ENCODE peak calls at places on chromosomes 3 and 15, in ten cellular contexts. One of them, this sample, is unnamed.

GRCh38 chr3:41199866-41200668 is 762 bp downstream of the CTNNB1 start:
- DNase-seq in esophagus muscularis mucosa: no peak
- DNase-seq in CD8-positive, alpha-beta memory T cell: peak; percentile 36
- DNase-seq in tibial artery: peak; percentile 72
- DNase-seq in cardiac muscle cell: peak; percentile 38
- DNase-seq in fibroblast of lung: peak; percentile 22
- DNase-seq in HCT116: no peak
- DNase-seq in substantia nigra: no peak
- DNase-seq in OCI-LY7: peak; percentile 63
- DNase-seq in K562: peak; percentile 63
- DNase-seq in this sample: peak; percentile 40

GRCh38 chr15:34737379-34737928 is 17.3 kb downstream of the GJD2 start:
- DNase-seq in cardiac muscle cell: no peak
- DNase-seq in substantia nigra: no peak
- DNase-seq in tibial artery: no peak
- DNase-seq in OCI-LY7: no peak
- DNase-seq in CD8-positive, alpha-beta memory T cell: no peak
- DNase-seq in HCT116: no peak
- DNase-seq in esophagus muscularis mucosa: no peak
- DNase-seq in K562: no peak
- DNase-seq in fibroblast of lung: no peak
- DNase-seq in this sample: no peak

GRCh38 chr3:119508172-119508845 is 10.0 kb downstream of the TIMMDC1 start:
- DNase-seq in cardiac muscle cell: no peak
- DNase-seq in HCT116: no peak
- DNase-seq in OCI-LY7: no peak
- DNase-seq in K562: peak; percentile 71
- DNase-seq in substantia nigra: no peak
- DNase-seq in esophagus muscularis mucosa: no peak
- DNase-seq in CD8-positive, alpha-beta memory T cell: no peak
- DNase-seq in fibroblast of lung: no peak
- DNase-seq in tibial artery: no peak
- DNase-seq in this sample: no peak

GRCh38 chr3:152051501-152052404 is 178.3 kb downstream of the SUCNR1 start:
- DNase-seq in tibial artery: no peak
- DNase-seq in substantia nigra: no peak
- DNase-seq in HCT116: no peak
- DNase-seq in fibroblast of lung: peak; percentile 47
- DNase-seq in CD8-positive, alpha-beta memory T cell: no peak
- DNase-seq in K562: peak; percentile 19
- DNase-seq in cardiac muscle cell: peak; percentile 15
- DNase-seq in esophagus muscularis mucosa: no peak
- DNase-seq in OCI-LY7: no peak
- DNase-seq in this sample: no peak

GRCh38 chr15:78702609-78703332 is 61.8 kb upstream of the CHRNB4 start:
- DNase-seq in esophagus muscularis mucosa: peak; percentile 60
- DNase-seq in substantia nigra: no peak
- DNase-seq in fibroblast of lung: no peak
- DNase-seq in HCT116: no peak
- DNase-seq in OCI-LY7: no peak
- DNase-seq in cardiac muscle cell: no peak
- DNase-seq in tibial artery: no peak
- DNase-seq in CD8-positive, alpha-beta memory T cell: no peak
- DNase-seq in K562: no peak
- DNase-seq in this sample: no peak

GRCh38 chr3:12922299-12922698 is 80.9 kb upstream of the RPL32 start:
- DNase-seq in tibial artery: no peak
- DNase-seq in OCI-LY7: no peak
- DNase-seq in fibroblast of lung: no peak
- DNase-seq in cardiac muscle cell: peak; percentile 22
- DNase-seq in K562: no peak
- DNase-seq in substantia nigra: no peak
- DNase-seq in CD8-positive, alpha-beta memory T cell: no peak
- DNase-seq in esophagus muscularis mucosa: no peak
- DNase-seq in HCT116: no peak
- DNase-seq in this sample: no peak

GRCh38 chr3:112605285-112605684 is 35.7 kb downstream of the CCDC80 start:
- DNase-seq in tibial artery: no peak
- DNase-seq in substantia nigra: no peak
- DNase-seq in fibroblast of lung: peak; percentile 99
- DNase-seq in K562: no peak
- DNase-seq in HCT116: no peak
- DNase-seq in CD8-positive, alpha-beta memory T cell: no peak
- DNase-seq in esophagus muscularis mucosa: no peak
- DNase-seq in cardiac muscle cell: peak; percentile 94
- DNase-seq in OCI-LY7: no peak
- DNase-seq in this sample: no peak

GRCh38 chr3:126342991-126343661 is 14.1 kb downstream of the KLF15 start:
- DNase-seq in fibroblast of lung: no peak
- DNase-seq in cardiac muscle cell: peak; percentile 45
- DNase-seq in tibial artery: peak; percentile 65
- DNase-seq in OCI-LY7: no peak
- DNase-seq in substantia nigra: no peak
- DNase-seq in esophagus muscularis mucosa: no peak
- DNase-seq in CD8-positive, alpha-beta memory T cell: no peak
- DNase-seq in HCT116: no peak
- DNase-seq in K562: peak; percentile 28
- DNase-seq in this sample: no peak

GRCh38 chr3:150324825-150325224 is 83.3 kb upstream of the TSC22D2 start:
- DNase-seq in tibial artery: no peak
- DNase-seq in fibroblast of lung: peak; percentile 31
- DNase-seq in K562: peak; percentile 14
- DNase-seq in HCT116: no peak
- DNase-seq in CD8-positive, alpha-beta memory T cell: no peak
- DNase-seq in OCI-LY7: no peak
- DNase-seq in cardiac muscle cell: no peak
- DNase-seq in esophagus muscularis mucosa: no peak
- DNase-seq in substantia nigra: no peak
- DNase-seq in this sample: no peak

GRCh38 chr15:78034495-78035191 is 42.9 kb downstream of the TBC1D2B start:
- DNase-seq in fibroblast of lung: no peak
- DNase-seq in CD8-positive, alpha-beta memory T cell: peak; percentile 71
- DNase-seq in K562: peak; percentile 14
- DNase-seq in esophagus muscularis mucosa: no peak
- DNase-seq in cardiac muscle cell: no peak
- DNase-seq in HCT116: no peak
- DNase-seq in OCI-LY7: peak; percentile 33
- DNase-seq in substantia nigra: no peak
- DNase-seq in tibial artery: no peak
- DNase-seq in this sample: no peak

GRCh38 chr15:93040288-93041158 is 48.5 kb downstream of the RGMA start:
- DNase-seq in CD8-positive, alpha-beta memory T cell: no peak
- DNase-seq in K562: no peak
- DNase-seq in esophagus muscularis mucosa: no peak
- DNase-seq in tibial artery: peak; percentile 55
- DNase-seq in substantia nigra: no peak
- DNase-seq in cardiac muscle cell: no peak
- DNase-seq in fibroblast of lung: no peak
- DNase-seq in HCT116: no peak
- DNase-seq in OCI-LY7: no peak
- DNase-seq in this sample: no peak

GRCh38 chr3:170420307-170420821 is 1.7 kb downstream of the CLDN11 start:
- DNase-seq in CD8-positive, alpha-beta memory T cell: no peak
- DNase-seq in cardiac muscle cell: peak; percentile 80
- DNase-seq in esophagus muscularis mucosa: no peak
- DNase-seq in substantia nigra: no peak
- DNase-seq in tibial artery: no peak
- DNase-seq in fibroblast of lung: peak; percentile 54
- DNase-seq in OCI-LY7: no peak
- DNase-seq in HCT116: no peak
- DNase-seq in K562: no peak
- DNase-seq in this sample: no peak

GRCh38 chr15:45645026-45645980 is 10.5 kb downstream of the SQOR start:
- DNase-seq in cardiac muscle cell: peak; percentile 91
- DNase-seq in fibroblast of lung: peak; percentile 74
- DNase-seq in tibial artery: no peak
- DNase-seq in K562: no peak
- DNase-seq in substantia nigra: no peak
- DNase-seq in esophagus muscularis mucosa: no peak
- DNase-seq in HCT116: no peak
- DNase-seq in CD8-positive, alpha-beta memory T cell: no peak
- DNase-seq in OCI-LY7: no peak
- DNase-seq in this sample: no peak

GRCh38 chr3:45592830-45593707 is 1.5 kb upstream of the LIMD1 start:
- DNase-seq in substantia nigra: peak; percentile 62
- DNase-seq in cardiac muscle cell: peak; percentile 94
- DNase-seq in esophagus muscularis mucosa: peak; percentile 97
- DNase-seq in OCI-LY7: peak; percentile 82
- DNase-seq in tibial artery: peak; percentile 97
- DNase-seq in HCT116: peak; percentile 78
- DNase-seq in CD8-positive, alpha-beta memory T cell: peak; percentile 62
- DNase-seq in fibroblast of lung: peak; percentile 89
- DNase-seq in K562: peak; percentile 96
- DNase-seq in this sample: peak; percentile 70
- H3K27ac ChIP-seq in substantia nigra: peak overlapping the region; percentile 67
- H3K27ac ChIP-seq in cardiac muscle cell: peak overlapping the region; percentile 53
- H3K27ac ChIP-seq in esophagus muscularis mucosa: peak overlapping the region; percentile 89
- H3K27ac ChIP-seq in OCI-LY7: no peak overlapping the region
- H3K27ac ChIP-seq in tibial artery: peak overlapping the region; percentile 95
- H3K27ac ChIP-seq in HCT116: peak overlapping the region; percentile 94
- H3K27ac ChIP-seq in CD8-positive, alpha-beta memory T cell: peak overlapping the region; percentile 41
- H3K27ac ChIP-seq in fibroblast of lung: peak overlapping the region; percentile 75
- H3K27ac ChIP-seq in K562: peak overlapping the region; percentile 83
- H3K27ac ChIP-seq in this sample: peak overlapping the region; percentile 44

GRCh38 chr3:66483006-66483928 is 17.6 kb downstream of the LRIG1 start:
- DNase-seq in cardiac muscle cell: peak; percentile 46
- DNase-seq in tibial artery: peak; percentile 96
- DNase-seq in OCI-LY7: peak; percentile 58
- DNase-seq in esophagus muscularis mucosa: peak; percentile 96
- DNase-seq in HCT116: no peak
- DNase-seq in fibroblast of lung: peak; percentile 90
- DNase-seq in K562: no peak
- DNase-seq in CD8-positive, alpha-beta memory T cell: no peak
- DNase-seq in substantia nigra: peak; percentile 79
- DNase-seq in this sample: peak; percentile 89
- H3K27ac ChIP-seq in cardiac muscle cell: peak overlapping the region; percentile 18
- H3K27ac ChIP-seq in tibial artery: peak overlapping the region; percentile 91
- H3K27ac ChIP-seq in OCI-LY7: peak overlapping the region; percentile 51
- H3K27ac ChIP-seq in esophagus muscularis mucosa: peak overlapping the region; percentile 87
- H3K27ac ChIP-seq in HCT116: no peak overlapping the region
- H3K27ac ChIP-seq in fibroblast of lung: peak overlapping the region; percentile 55
- H3K27ac ChIP-seq in K562: no peak overlapping the region
- H3K27ac ChIP-seq in CD8-positive, alpha-beta memory T cell: no peak overlapping the region
- H3K27ac ChIP-seq in substantia nigra: peak overlapping the region; percentile 94
- H3K27ac ChIP-seq in this sample: peak overlapping the region; percentile 87

GRCh38 chr3:6177417-6177816 is 683.5 kb upstream of the GRM7 start:
- DNase-seq in substantia nigra: no peak
- DNase-seq in tibial artery: no peak
- DNase-seq in OCI-LY7: no peak
- DNase-seq in K562: no peak
- DNase-seq in fibroblast of lung: no peak
- DNase-seq in cardiac muscle cell: no peak
- DNase-seq in HCT116: no peak
- DNase-seq in CD8-positive, alpha-beta memory T cell: no peak
- DNase-seq in esophagus muscularis mucosa: no peak
- DNase-seq in this sample: no peak

GRCh38 chr3:6180171-6180570 is 680.7 kb upstream of the GRM7 start:
- DNase-seq in cardiac muscle cell: no peak
- DNase-seq in substantia nigra: no peak
- DNase-seq in fibroblast of lung: peak; percentile 66
- DNase-seq in K562: no peak
- DNase-seq in OCI-LY7: no peak
- DNase-seq in CD8-positive, alpha-beta memory T cell: no peak
- DNase-seq in HCT116: no peak
- DNase-seq in tibial artery: no peak
- DNase-seq in esophagus muscularis mucosa: no peak
- DNase-seq in this sample: no peak

GRCh38 chr3:6179761-6180160 is 681.2 kb upstream of the GRM7 start:
- DNase-seq in tibial artery: no peak
- DNase-seq in fibroblast of lung: peak; percentile 86
- DNase-seq in substantia nigra: no peak
- DNase-seq in cardiac muscle cell: no peak
- DNase-seq in esophagus muscularis mucosa: no peak
- DNase-seq in K562: no peak
- DNase-seq in HCT116: no peak
- DNase-seq in OCI-LY7: no peak
- DNase-seq in CD8-positive, alpha-beta memory T cell: no peak
- DNase-seq in this sample: no peak

DNA sequence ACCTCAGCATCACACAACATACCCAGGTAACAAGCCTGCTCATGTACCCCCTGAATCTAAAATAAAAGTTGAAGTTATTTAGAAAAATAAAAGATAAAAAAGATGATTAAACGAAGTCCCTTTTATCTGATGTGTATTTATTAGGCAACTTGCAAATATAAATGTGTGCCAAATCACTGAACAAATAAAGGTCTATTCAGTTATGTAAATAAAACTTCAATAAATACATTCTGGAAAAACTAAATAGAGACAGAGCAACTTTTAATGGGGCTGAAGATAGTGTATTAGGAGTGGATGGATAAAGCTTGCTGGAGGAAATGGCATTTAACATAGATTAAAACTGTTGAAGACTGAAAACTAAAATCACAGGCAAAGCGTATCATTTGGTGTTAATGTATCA is 678.0 kb upstream of the GRM7 start:
- DNase-seq in CD8-positive, alpha-beta memory T cell: no peak
- DNase-seq in substantia nigra: no peak
- DNase-seq in esophagus muscularis mucosa: no peak
- DNase-seq in cardiac muscle cell: no peak
- DNase-seq in K562: no peak
- DNase-seq in OCI-LY7: no peak
- DNase-seq in tibial artery: no peak
- DNase-seq in HCT116: no peak
- DNase-seq in fibroblast of lung: no peak
- DNase-seq in this sample: no peak
- H3K27ac ChIP-seq in CD8-positive, alpha-beta memory T cell: no peak overlapping the region
- H3K27ac ChIP-seq in substantia nigra: no peak overlapping the region
- H3K27ac ChIP-seq in esophagus muscularis mucosa: no peak overlapping the region
- H3K27ac ChIP-seq in cardiac muscle cell: no peak overlapping the region
- H3K27ac ChIP-seq in K562: no peak overlapping the region
- H3K27ac ChIP-seq in OCI-LY7: no peak overlapping the region
- H3K27ac ChIP-seq in tibial artery: no peak overlapping the region
- H3K27ac ChIP-seq in HCT116: no peak overlapping the region
- H3K27ac ChIP-seq in fibroblast of lung: no peak overlapping the region
- H3K27ac ChIP-seq in this sample: no peak overlapping the region

DNA sequence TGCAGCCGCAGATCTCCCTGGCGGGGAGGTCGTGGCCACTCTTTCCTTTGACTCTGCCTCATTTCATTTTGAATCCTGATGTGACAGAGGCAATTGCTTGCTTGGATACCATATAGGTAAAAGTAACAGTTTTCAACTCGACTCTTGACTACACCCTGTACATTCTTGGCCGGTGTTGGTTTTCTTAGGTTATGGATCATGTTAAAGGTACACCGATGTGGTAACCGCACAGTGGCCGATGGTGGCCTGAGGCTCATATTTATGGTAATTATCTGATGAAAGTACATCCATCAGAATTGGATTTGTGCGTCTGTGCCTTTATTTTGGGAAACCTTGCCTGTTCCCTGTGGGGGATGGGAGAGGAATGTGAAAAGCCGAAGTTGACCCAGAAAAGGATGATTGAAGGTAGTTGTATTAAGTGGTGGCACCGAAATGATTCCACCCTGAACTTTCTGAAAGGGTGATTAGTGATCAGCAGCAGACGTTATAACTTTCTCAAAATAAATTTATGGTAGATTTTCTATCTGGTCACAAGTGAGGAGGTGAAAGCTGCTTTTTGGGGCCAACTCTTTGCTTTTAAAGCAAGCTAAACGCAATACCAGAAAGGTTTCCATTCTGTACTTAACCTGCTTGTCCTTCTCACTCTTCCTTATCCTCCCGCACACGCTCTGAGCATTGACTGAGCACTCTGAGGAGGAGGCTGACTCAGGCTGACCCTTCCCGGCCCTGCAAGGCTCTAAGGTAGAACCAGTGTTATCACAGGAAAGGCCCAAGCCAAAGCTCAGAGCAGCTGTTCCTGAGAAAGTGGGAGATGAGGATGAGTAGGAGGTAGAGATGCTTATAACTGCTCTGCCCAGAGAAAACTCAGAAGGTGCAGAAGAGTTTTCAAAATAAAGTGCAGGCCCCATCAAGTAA is 2.0 kb downstream of the B3GNT5 start:
- DNase-seq in HCT116: no peak
- DNase-seq in esophagus muscularis mucosa: no peak
- DNase-seq in tibial artery: no peak
- DNase-seq in substantia nigra: no peak
- DNase-seq in cardiac muscle cell: no peak
- DNase-seq in K562: peak; percentile 91
- DNase-seq in fibroblast of lung: peak; percentile 23
- DNase-seq in CD8-positive, alpha-beta memory T cell: no peak
- DNase-seq in OCI-LY7: no peak
- DNase-seq in this sample: no peak
- H3K27ac ChIP-seq in HCT116: peak overlapping the region; percentile 73
- H3K27ac ChIP-seq in esophagus muscularis mucosa: peak overlapping the region; percentile 86
- H3K27ac ChIP-seq in tibial artery: peak overlapping the region; percentile 48
- H3K27ac ChIP-seq in substantia nigra: peak overlapping the region; percentile 68
- H3K27ac ChIP-seq in cardiac muscle cell: no peak overlapping the region
- H3K27ac ChIP-seq in K562: peak overlapping the region; percentile 83
- H3K27ac ChIP-seq in fibroblast of lung: no peak overlapping the region
- H3K27ac ChIP-seq in CD8-positive, alpha-beta memory T cell: peak overlapping the region; percentile 55
- H3K27ac ChIP-seq in OCI-LY7: no peak overlapping the region
- H3K27ac ChIP-seq in this sample: peak overlapping the region; percentile 56